ENCODE peak calls at places on chromosome 15, in six cellular contexts. V is kidney; D is brain microvascular endothelial cell; S is transverse colon; W is CD8-positive, alpha-beta T cell; X is mucosa of descending colon. O is an unnamed sample.

GRCh38 chr15:48671381-48672022 is 26.0 kb upstream of the FBN1 start:
- DNase-seq in D (peak), X (no peak), S (no peak), V (no peak), W (no peak), O (no peak)

GRCh38 chr15:75043509-75044257 is 20.3 kb downstream of the PPCDC start:
- DNase-seq in V (peak), X (peak), S (peak), D (peak), W (no peak), O (peak)

GRCh38 chr15:63256433-63256884 is 20.9 kb upstream of the APH1B start:
- DNase-seq in D (peak), V (no peak), S (no peak), X (no peak), W (no peak), O (no peak)

GRCh38 chr15:79837846-79838245 is 59.0 kb downstream of the MTHFS start:
- DNase-seq in S (no peak), V (no peak), W (no peak), X (no peak), D (no peak), O (no peak)

GRCh38 chr15:48062476-48062875 is 58.3 kb upstream of the SLC24A5 start:
- DNase-seq in X (no peak), V (no peak), W (no peak), D (peak), S (no peak), O (no peak)

GRCh38 chr15:39969871-39970270 is 36.0 kb downstream of the EIF2AK4 start:
- DNase-seq in V (no peak), X (peak), W (no peak), D (peak), S (peak), O (no peak)

GRCh38 chr15:91953432-91953831 is 99.9 kb downstream of the SLCO3A1 start:
- DNase-seq in D (no peak), X (peak), V (peak), S (no peak), W (no peak), O (no peak)

GRCh38 chr15:40054746-40055575 is 16.0 kb upstream of the SRP14 start:
- DNase-seq in W (no peak), D (no peak), V (peak), S (peak), X (peak), O (no peak)

GRCh38 chr15:33293619-33294309 is 17.0 kb upstream of the RYR3 start:
- DNase-seq in D (peak), S (no peak), X (no peak), V (no peak), W (no peak), O (no peak)

GRCh38 chr15:58755956-58756355 is 6.4 kb upstream of the ADAM10 start:
- DNase-seq in V (no peak), S (no peak), W (no peak), D (no peak), X (no peak), O (no peak)

GRCh38 chr15:89003865-89004725 is 84.2 kb upstream of the ABHD2 start:
- DNase-seq in W (no peak), V (no peak), S (no peak), X (no peak), D (peak), O (no peak)

GRCh38 chr15:73677146-73677607 is 7.0 kb upstream of the CD276 start:
- DNase-seq in X (no peak), D (peak), W (peak), S (peak), V (no peak), O (peak)

GRCh38 chr15:50148362-50148963 is 29.4 kb upstream of the ATP8B4 start:
- DNase-seq in W (no peak), V (no peak), D (peak), X (no peak), S (peak), O (no peak)
- TF ChIP-seq CTCF in W (no peak), V (peak), D (peak), X (peak), S (peak), O (peak)

DNA sequence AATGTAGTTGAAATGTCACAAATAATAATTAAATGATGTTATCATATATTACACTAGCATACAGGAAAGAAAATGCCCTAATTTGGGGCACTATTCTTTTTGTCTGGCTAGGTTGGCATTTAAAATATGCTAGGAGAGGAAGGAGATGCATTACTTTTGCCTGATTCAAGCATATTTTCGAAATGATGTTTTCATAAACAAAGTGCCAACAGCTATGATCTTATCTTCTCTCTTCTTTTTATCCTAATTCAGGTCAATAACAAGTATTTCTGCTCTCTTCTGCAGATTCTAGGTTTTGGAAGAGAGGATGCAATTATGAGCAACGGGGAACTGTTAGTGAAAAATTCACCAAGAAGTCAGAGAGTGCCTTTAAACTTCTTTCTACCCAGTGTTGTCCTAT is 55.8 kb upstream of the NR2F2 start:
- DNase-seq in W (no peak), D (no peak), S (no peak), V (no peak), X (no peak), O (no peak)
- H3K4me3 ChIP-seq in W (no peak), D (no peak), S (no peak), V (no peak), X (no peak), O (no peak)

GRCh38 chr15:85412956-85413854 is 32.8 kb downstream of the AKAP13 start:
- DNase-seq in X (peak), D (peak), W (peak), V (peak), S (peak), O (peak)
- TF ChIP-seq CTCF in X (no peak), D (no peak), W (no peak), V (no peak), S (no peak), O (peak)

GRCh38 chr15:95018888-95019545 is 787.7 kb downstream of the MCTP2 start:
- DNase-seq in V (no peak), X (no peak), S (no peak), D (peak), W (no peak), O (no peak)

GRCh38 chr15:95021816-95022215 is 790.5 kb downstream of the MCTP2 start:
- DNase-seq in D (no peak), W (no peak), V (no peak), X (no peak), S (no peak), O (no peak)

GRCh38 chr15:95016511-95017219 is 785.3 kb downstream of the MCTP2 start:
- DNase-seq in V (no peak), S (no peak), X (no peak), D (no peak), W (no peak), O (no peak)

GRCh38 chr15:95019907-95020306 is 788.5 kb downstream of the MCTP2 start:
- DNase-seq in D (no peak), S (no peak), X (no peak), V (no peak), W (no peak), O (no peak)

DNA sequence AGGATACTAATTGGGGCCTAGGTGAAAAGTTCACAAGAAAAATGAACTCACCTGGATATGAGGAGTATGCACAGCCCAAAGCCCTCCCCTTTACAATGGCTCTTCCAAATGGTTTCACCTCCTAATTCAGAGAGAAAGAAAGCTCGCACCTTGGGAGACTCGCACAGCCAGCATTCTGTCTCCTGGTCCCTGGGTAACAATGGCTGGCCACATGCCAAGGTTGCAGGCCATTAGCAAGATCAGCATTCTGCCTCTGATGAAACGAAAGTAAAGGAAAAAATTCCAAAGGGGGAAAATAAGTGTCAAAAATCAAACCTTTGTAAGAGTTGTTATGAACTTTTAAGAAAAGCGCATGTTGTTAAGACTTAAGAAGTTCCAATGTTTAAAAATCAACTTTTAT is 786.6 kb downstream of the MCTP2 start:
- DNase-seq in S (peak), X (peak), V (peak), W (no peak), D (no peak), O (no peak)
- H3K4me3 ChIP-seq in S (no peak), X (no peak), V (no peak), W (no peak), D (no peak), O (no peak)